ENCODE peak calls at places on chromosomes 16 and 17, in eight cellular contexts. R, M, Q, B, T, Y, C and W are unnamed samples.

GRCh38 chr17:37062036-37062435 is 113.3 kb downstream of the AATF start:
- DNase-seq in Q (no peak), C (no peak), T (no peak), B (no peak), Y (peak), R (no peak), M (no peak), W (no peak)

GRCh38 chr17:56449176-56449575 is 144.3 kb upstream of the NOG start:
- DNase-seq in M (no peak), R (no peak), B (no peak), Y (no peak), T (no peak), Q (no peak), C (no peak), W (no peak)

GRCh38 chr17:38578229-38578628 is 27.5 kb downstream of the SRCIN1 start:
- DNase-seq in Y (peak), B (no peak), M (no peak), T (no peak), Q (no peak), C (no peak), R (no peak), W (no peak)

GRCh38 chr16:87642491-87642890 is 40.2 kb downstream of the JPH3 start:
- DNase-seq in R (no peak), M (no peak), Y (no peak), B (no peak), C (no peak), Q (no peak), T (no peak), W (no peak)

GRCh38 chr16:35234679-35235078 is 1775.3 kb downstream of the TP53TG3F start:
- DNase-seq in B (no peak), C (no peak), Y (no peak), Q (no peak), R (no peak), T (no peak), M (no peak), W (no peak)

GRCh38 chr17:49881054-49881402 is 33.2 kb upstream of the TAC4 start:
- DNase-seq in M (no peak), Q (no peak), B (no peak), T (no peak), C (no peak), Y (peak), R (no peak), W (no peak)

GRCh38 chr17:17152385-17152784 is 53.7 kb downstream of the PLD6 start:
- DNase-seq in R (peak), C (no peak), B (no peak), Q (no peak), M (no peak), Y (no peak), T (no peak), W (no peak)

GRCh38 chr17:79631640-79632431 is 21.0 kb upstream of the RBFOX3 start:
- DNase-seq in Y (peak), R (peak), M (no peak), B (no peak), Q (peak), T (peak), C (no peak), W (no peak)

GRCh38 chr16:27230562-27230991 is 27.3 kb downstream of the KDM8 start:
- DNase-seq in Y (no peak), Q (no peak), C (peak), B (no peak), M (no peak), T (peak), R (peak), W (no peak)

GRCh38 chr17:73856585-73856984 is 212.3 kb upstream of the SDK2 start:
- DNase-seq in B (no peak), C (no peak), T (no peak), Y (no peak), Q (no peak), M (no peak), R (no peak), W (no peak)

GRCh38 chr17:50924800-50925199 is 58.6 kb upstream of the TOB1 start:
- DNase-seq in B (no peak), T (no peak), Y (no peak), M (no peak), R (no peak), C (no peak), Q (peak), W (no peak)

GRCh38 chr17:73795730-73796129 is 151.5 kb upstream of the SDK2 start:
- DNase-seq in B (no peak), R (no peak), T (no peak), Q (no peak), Y (no peak), C (no peak), M (no peak), W (no peak)

GRCh38 chr17:80223142-80223815 is 3.1 kb downstream of the SLC26A11 start:
- DNase-seq in B (no peak), R (no peak), Q (peak), Y (no peak), T (no peak), M (no peak), C (no peak), W (no peak)

GRCh38 chr17:32626371-32626770 is 139.6 kb downstream of the CDK5R1 start:
- DNase-seq in C (no peak), M (no peak), B (no peak), Q (no peak), Y (no peak), T (no peak), R (no peak), W (no peak)

GRCh38 chr17:75490173-75490743 is 25.1 kb downstream of the CASKIN2 start:
- DNase-seq in R (peak), B (no peak), C (no peak), Q (no peak), Y (no peak), T (peak), M (no peak), W (no peak)

GRCh38 chr17:7258731-7259554 is 3.3 kb downstream of the CLDN7 start:
- DNase-seq in R (no peak), B (no peak), M (peak), C (no peak), T (peak), Q (no peak), Y (no peak), W (no peak)

GRCh38 chr17:73744411-73744810 is 100.2 kb upstream of the SDK2 start:
- DNase-seq in Q (no peak), M (no peak), C (no peak), T (no peak), Y (no peak), R (no peak), B (no peak), W (no peak)

GRCh38 chr16:49959552-49960277 is 65.3 kb upstream of the CNEP1R1 start:
- DNase-seq in T (no peak), C (no peak), R (no peak), B (no peak), Y (no peak), Q (no peak), M (no peak), W (no peak)

GRCh38 chr17:8420041-8420934 is 15.4 kb upstream of the NDEL1 start:
- DNase-seq in C (no peak), T (peak), Q (peak), R (peak), B (no peak), M (peak), Y (peak), W (peak)

GRCh38 chr17:82750241-82750905 is 1.5 kb upstream of the TBCD start:
- DNase-seq in B (no peak), C (no peak), T (no peak), Q (peak), Y (peak), M (no peak), R (no peak), W (no peak)

GRCh38 chr16:66618588-66618987 is 14.1 kb downstream of the CMTM3 start:
- DNase-seq in M (peak), R (no peak), B (peak), Y (no peak), Q (no peak), T (no peak), C (no peak), W (peak)

GRCh38 chr16:19697756-19698318 is 20.2 kb downstream of the KNOP1 start:
- DNase-seq in M (no peak), T (no peak), C (no peak), Y (no peak), Q (no peak), B (no peak), R (peak), W (no peak)

GRCh38 chr16:19701091-19701490 is 16.9 kb downstream of the KNOP1 start:
- DNase-seq in R (no peak), B (no peak), T (no peak), Y (no peak), Q (no peak), C (no peak), M (peak), W (no peak)

GRCh38 chr16:19698480-19699465 is 19.3 kb downstream of the KNOP1 start:
- DNase-seq in M (peak), Y (no peak), B (no peak), R (no peak), C (no peak), T (no peak), Q (no peak), W (no peak)

GRCh38 chr16:19699472-19699871 is 18.6 kb downstream of the KNOP1 start:
- DNase-seq in T (no peak), Y (no peak), B (no peak), Q (no peak), C (no peak), M (no peak), R (no peak), W (no peak)

GRCh38 chr16:19700319-19700781 is 17.7 kb downstream of the KNOP1 start:
- DNase-seq in B (no peak), T (peak), Y (no peak), M (peak), C (no peak), Q (no peak), R (no peak), W (peak)
- H3K27ac ChIP-seq in B (peak), T (peak), Y (no peak), M (no peak), C (no peak), Q (peak), R (peak), W (peak)

GRCh38 chr16:58679763-58680162 is 4.8 kb downstream of the SLC38A7 start:
- DNase-seq in T (no peak), M (no peak), Q (peak), C (no peak), R (no peak), Y (no peak), B (no peak), W (no peak)

GRCh38 chr16:58684001-58684353 is 593 bp downstream of the SLC38A7 start:
- DNase-seq in C (peak), Y (no peak), B (no peak), M (peak), T (no peak), R (no peak), Q (no peak), W (peak)

GRCh38 chr16:58684354-58685083 is at the start of gene SLC38A7:
- DNase-seq in Q (peak), M (peak), R (peak), Y (peak), T (peak), C (peak), B (peak), W (peak)

GRCh38 chr16:58678269-58678668 is 6.3 kb downstream of the SLC38A7 start:
- DNase-seq in R (no peak), C (no peak), T (no peak), B (no peak), Y (no peak), M (no peak), Q (peak), W (no peak)

GRCh38 chr16:58678716-58679115 is 5.9 kb downstream of the SLC38A7 start:
- DNase-seq in C (no peak), T (no peak), Y (no peak), B (no peak), R (no peak), M (no peak), Q (peak), W (no peak)
- TF ChIP-seq CTCF in C (no peak), T (no peak), Y (no peak), B (peak), R (no peak), M (no peak), Q (no peak), W (peak)

GRCh38 chr17:63753215-63753614 is 11.6 kb upstream of the STRADA start:
- DNase-seq in M (no peak), Q (no peak), R (no peak), Y (no peak), B (no peak), T (no peak), C (no peak), W (no peak)
- H3K27ac ChIP-seq in M (no peak), Q (no peak), R (no peak), Y (no peak), B (no peak), T (no peak), C (peak), W (no peak)

GRCh38 chr17:45722161-45722560 is 62.0 kb upstream of the CRHR1 start:
- DNase-seq in T (no peak), M (peak), Q (no peak), C (no peak), Y (peak), B (no peak), R (no peak), W (no peak)

GRCh38 chr17:45718791-45719190 is 65.3 kb upstream of the CRHR1 start:
- DNase-seq in Q (no peak), B (no peak), R (no peak), T (no peak), M (no peak), C (no peak), Y (no peak), W (no peak)

GRCh38 chr17:45720386-45720785 is 63.7 kb upstream of the CRHR1 start:
- DNase-seq in M (no peak), C (no peak), T (no peak), Y (no peak), B (no peak), R (no peak), Q (no peak), W (no peak)

GRCh38 chr17:45715787-45716186 is 68.3 kb upstream of the CRHR1 start:
- DNase-seq in C (no peak), T (no peak), Y (peak), M (no peak), Q (no peak), R (no peak), B (no peak), W (no peak)

DNA sequence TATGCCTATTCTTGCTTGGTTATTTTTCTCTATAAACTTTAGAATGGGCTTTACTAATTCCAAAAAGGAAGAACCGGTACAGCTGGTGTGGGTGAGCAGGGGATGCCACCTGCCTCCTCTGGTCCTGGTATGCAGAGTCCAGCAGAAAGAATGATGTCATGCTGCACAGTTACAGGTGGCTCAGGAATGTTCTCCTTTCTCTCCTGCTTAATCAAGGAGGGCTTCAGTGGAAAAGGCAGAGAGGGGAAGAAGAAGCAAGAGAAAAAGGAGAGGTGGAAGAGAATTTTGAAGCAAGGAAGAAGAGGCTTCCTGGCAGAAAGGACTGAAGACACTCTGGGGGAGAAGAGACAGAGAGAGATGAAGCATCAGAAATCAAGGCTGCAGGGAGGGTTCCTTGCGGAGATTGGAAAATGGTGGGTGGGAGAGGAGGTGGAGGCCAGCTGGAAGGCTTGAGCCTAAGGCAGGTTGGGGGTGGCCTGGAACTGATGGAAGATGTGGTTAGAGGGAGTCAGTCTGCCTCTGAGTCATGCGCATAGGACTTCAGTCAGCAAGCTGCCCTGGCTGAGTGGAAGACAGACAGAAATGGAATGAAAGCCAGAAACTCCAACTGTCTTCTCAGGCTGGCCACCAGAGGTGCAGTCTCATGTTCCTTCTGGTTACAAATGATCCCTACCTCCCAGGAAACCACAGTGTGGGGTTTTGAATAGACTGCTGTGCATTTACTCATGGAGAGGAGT is 64.6 kb upstream of the CRHR1 start:
- DNase-seq in T (no peak), M (peak), R (no peak), C (no peak), Y (peak), B (no peak), Q (no peak), W (peak)
- TF ChIP-seq CTCF in T (no peak), M (peak), R (no peak), C (no peak), Y (peak), B (no peak), Q (no peak), W (peak)

GRCh38 chr16:19095699-19096098 is 18.1 kb upstream of the ITPRIPL2 start:
- DNase-seq in T (no peak), Q (no peak), Y (peak), C (no peak), R (no peak), B (no peak), M (no peak), W (no peak)
- H3K27ac ChIP-seq in T (no peak), Q (no peak), Y (no peak), C (no peak), R (no peak), B (no peak), M (no peak), W (no peak)

GRCh38 chr16:82625066-82625968 is 1.5 kb upstream of the CDH13 start:
- DNase-seq in Q (no peak), B (no peak), C (no peak), R (no peak), T (no peak), Y (no peak), M (no peak), W (no peak)

GRCh38 chr16:82621796-82622195 is 5.0 kb upstream of the CDH13 start:
- DNase-seq in T (no peak), M (no peak), Q (no peak), Y (no peak), C (no peak), R (no peak), B (no peak), W (no peak)
- TF ChIP-seq CTCF in T (no peak), M (peak), Q (no peak), Y (peak), C (no peak), R (no peak), B (no peak), W (peak)

DNA sequence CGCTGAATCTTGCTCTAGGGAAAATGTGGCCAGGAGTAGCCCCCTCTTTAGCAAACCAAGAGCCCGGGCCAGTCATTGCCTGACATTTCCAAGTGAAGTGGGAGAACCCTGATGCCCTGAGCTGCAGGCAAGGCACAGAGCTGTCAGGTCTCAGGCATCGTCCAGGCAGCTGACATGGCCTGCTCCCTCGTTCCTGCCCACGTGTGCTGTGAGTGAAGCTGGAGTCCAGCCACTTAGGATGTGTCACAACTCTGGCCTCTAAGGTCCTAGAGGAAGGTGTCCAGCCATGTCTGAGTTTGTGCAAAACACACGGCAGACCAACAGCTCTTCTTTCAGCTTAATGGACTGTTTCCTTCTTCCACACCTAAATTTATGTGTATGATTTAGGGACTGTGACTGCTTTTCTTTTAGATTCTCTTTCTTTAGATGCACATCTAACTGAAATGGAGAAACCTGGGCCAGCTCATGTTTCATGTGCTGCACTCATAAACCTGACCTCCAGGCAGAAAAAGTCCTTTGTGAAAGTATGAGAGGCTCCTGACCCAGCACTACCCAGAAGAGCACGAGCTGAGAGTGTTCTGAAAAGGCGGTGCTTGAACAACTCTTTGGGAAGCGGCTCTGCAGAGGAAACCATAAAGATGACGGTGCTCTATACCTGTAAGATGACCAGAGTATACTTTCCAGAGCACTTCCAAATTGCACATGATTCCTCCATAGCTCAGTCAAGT is 14.8 kb upstream of the LIMD2 start:
- DNase-seq in T (no peak), B (no peak), M (peak), Y (no peak), R (no peak), Q (no peak), C (no peak), W (no peak)
- H3K27ac ChIP-seq in T (no peak), B (no peak), M (no peak), Y (no peak), R (no peak), Q (no peak), C (no peak), W (no peak)

DNA sequence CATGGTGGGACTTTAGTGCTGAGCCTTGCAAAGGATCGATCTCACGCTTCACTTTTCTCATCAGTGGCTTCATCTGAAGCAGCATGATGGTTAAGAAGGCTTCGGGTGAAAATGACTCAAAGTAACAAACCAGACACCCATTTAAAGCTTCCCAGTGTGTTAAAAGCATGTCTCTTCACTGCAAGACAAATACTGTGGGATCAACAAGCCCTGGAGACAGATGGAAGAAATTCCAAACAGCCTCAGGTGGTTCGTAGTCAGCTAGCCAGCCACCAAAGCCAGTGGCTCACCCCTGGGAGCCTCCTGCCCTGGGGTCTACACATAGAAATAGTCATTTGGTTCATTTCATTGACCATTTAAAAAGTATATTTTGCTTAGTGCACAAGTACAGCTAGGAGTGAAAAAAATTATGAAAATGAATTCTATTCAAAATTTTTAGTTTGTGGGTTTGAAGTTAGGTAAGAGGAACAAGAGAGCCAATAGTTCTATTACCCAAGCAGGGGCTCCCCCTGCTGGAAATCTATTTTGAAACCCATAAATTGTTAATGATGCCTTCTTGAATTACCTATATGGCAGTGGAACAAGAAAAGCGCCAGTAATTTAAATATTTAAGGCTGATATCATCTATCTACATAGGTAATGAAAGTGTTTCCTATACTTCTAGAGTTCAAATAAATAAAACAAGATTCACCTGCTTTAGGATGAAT is 51.6 kb downstream of the PMP22 start:
- DNase-seq in B (no peak), Y (peak), C (no peak), Q (no peak), T (no peak), M (peak), R (no peak), W (peak)
- TF ChIP-seq CTCF in B (no peak), Y (peak), C (no peak), Q (no peak), T (no peak), M (peak), R (no peak), W (peak)

DNA sequence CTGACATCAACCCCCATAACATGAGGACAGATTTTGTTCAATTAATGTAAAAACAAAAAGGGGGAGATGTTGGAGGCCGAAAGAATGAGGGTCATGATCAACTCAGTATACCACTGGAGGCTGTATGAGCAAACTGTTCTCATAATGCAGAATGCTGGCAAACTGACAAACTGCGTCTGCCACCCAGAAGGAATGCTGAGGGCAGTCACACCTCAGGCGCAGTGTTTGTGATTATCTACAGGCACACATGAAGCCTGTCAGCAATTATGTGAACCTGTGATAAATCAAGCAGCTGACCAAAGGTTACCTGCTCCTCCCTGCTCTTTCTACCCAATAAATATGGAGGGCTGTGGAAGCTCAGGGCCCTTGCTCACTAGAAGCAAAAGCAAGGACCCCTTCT is 27.3 kb downstream of the CD300LG start:
- DNase-seq in Y (peak), T (peak), M (no peak), R (peak), C (no peak), B (no peak), Q (no peak), W (no peak)
- H3K27ac ChIP-seq in Y (no peak), T (peak), M (no peak), R (no peak), C (no peak), B (no peak), Q (no peak), W (no peak)